ENCODE peak calls at places on chromosome 18, in six cellular contexts. M, U, W, J, A and Y are unnamed samples.

GRCh38 chr18:50866765-50867164 is 12.2 kb upstream of the ME2 start:
- DNase-seq in M (no peak), U (no peak), W (no peak), J (no peak), A (no peak), Y (no peak)

GRCh38 chr18:34787931-34788532 is 77.9 kb downstream of the DTNA start:
- DNase-seq in M (no peak), U (peak), W (peak), J (no peak), A (no peak), Y (peak)

GRCh38 chr18:44602380-44602779 is 78.3 kb upstream of the SETBP1 start:
- DNase-seq in M (no peak), U (no peak), W (no peak), J (no peak), A (no peak), Y (no peak)

GRCh38 chr18:74990563-74991081 is 218.3 kb downstream of the PTGR3 start:
- DNase-seq in M (no peak), U (no peak), W (no peak), J (no peak), A (no peak), Y (no peak)

GRCh38 chr18:12904012-12904516 is 20.0 kb upstream of the PTPN2 start:
- DNase-seq in M (no peak), U (no peak), W (no peak), J (no peak), A (peak), Y (no peak)

GRCh38 chr18:48106976-48107781 is 176.7 kb upstream of the SMAD2 start:
- DNase-seq in M (no peak), U (no peak), W (no peak), J (no peak), A (no peak), Y (no peak)

GRCh38 chr18:48428494-48429177 is 19.5 kb upstream of the ZBTB7C start:
- DNase-seq in M (no peak), U (no peak), W (no peak), J (no peak), A (no peak), Y (no peak)

GRCh38 chr18:71899183-71899582 is 645.0 kb downstream of the CBLN2 start:
- DNase-seq in M (no peak), U (no peak), W (no peak), J (no peak), A (no peak), Y (no peak)

GRCh38 chr18:47163241-47163640 is 12.9 kb downstream of the IER3IP1 start:
- DNase-seq in M (no peak), U (no peak), W (no peak), J (no peak), A (no peak), Y (no peak)

GRCh38 chr18:78818961-78819360 is 160.7 kb upstream of the SALL3 start:
- DNase-seq in M (no peak), U (no peak), W (no peak), J (no peak), A (no peak), Y (no peak)

GRCh38 chr18:63155169-63155852 is 164.3 kb downstream of the BCL2 start:
- DNase-seq in M (no peak), U (peak), W (peak), J (peak), A (peak), Y (peak)

GRCh38 chr18:56815926-56816325 is 164.8 kb downstream of the WDR7 start:
- DNase-seq in M (no peak), U (no peak), W (no peak), J (no peak), A (no peak), Y (peak)

GRCh38 chr18:64322189-64322588 is 173.3 kb upstream of the LINC00305 start:
- DNase-seq in M (no peak), U (no peak), W (no peak), J (no peak), A (no peak), Y (no peak)

GRCh38 chr18:9140984-9141383 is 4.4 kb downstream of the ANKRD12 start:
- DNase-seq in M (no peak), U (no peak), W (no peak), J (no peak), A (no peak), Y (no peak)

GRCh38 chr18:46719388-46719787 is 37.5 kb downstream of the ST8SIA5 start:
- DNase-seq in M (peak), U (no peak), W (no peak), J (no peak), A (no peak), Y (no peak)

GRCh38 chr18:12362473-12363174 is 14.4 kb downstream of the AFG3L2 start:
- DNase-seq in M (no peak), U (no peak), W (no peak), J (no peak), A (no peak), Y (no peak)

GRCh38 chr18:22467760-22468553 is 50.2 kb upstream of the CTAGE1 start:
- DNase-seq in M (peak), U (peak), W (no peak), J (peak), A (no peak), Y (peak)

GRCh38 chr18:52499646-52500045 is 159.6 kb downstream of the DCC start:
- DNase-seq in M (no peak), U (no peak), W (peak), J (no peak), A (no peak), Y (no peak)

GRCh38 chr18:62781893-62782292 is 66.6 kb downstream of the PHLPP1 start:
- DNase-seq in M (no peak), U (no peak), W (no peak), J (no peak), A (no peak), Y (no peak)

GRCh38 chr18:63292844-63293683 is 26.5 kb downstream of the BCL2 start:
- DNase-seq in M (no peak), U (no peak), W (no peak), J (no peak), A (peak), Y (no peak)

GRCh38 chr18:13541621-13542519 is 184.5 kb downstream of the FAM210A start:
- DNase-seq in M (no peak), U (no peak), W (no peak), J (no peak), A (no peak), Y (no peak)